ENCODE peak calls at places on chromosomes 7 and 10, in six cellular contexts. E is trophoblast cell, T is IMR-90, L is H9, Z is mesenchymal stem cell, H is H1. Y is an unnamed sample.

GRCh38 chr10:123103944-123104343 is 31.8 kb upstream of the HMX3 start:
- DNase-seq in E (no peak), T (no peak), L (peak; percentile 46), Z (no peak), H (no peak), Y (no peak)

GRCh38 chr7:77543910-77544309 is 6.8 kb downstream of the PTPN12 start:
- DNase-seq in E (no peak), T (no peak), L (no peak), Z (peak; percentile 38), H (no peak), Y (no peak)

GRCh38 chr10:115830260-115830970 is 442.6 kb downstream of the GFRA1 start:
- DNase-seq in E (no peak), T (peak; percentile 88), L (no peak), Z (peak; percentile 44), H (no peak), Y (no peak)

GRCh38 chr7:25846722-25847121 is 305.3 kb upstream of the NFE2L3 start:
- DNase-seq in E (peak; percentile 6), T (peak; percentile 79), L (no peak), Z (peak; percentile 90), H (no peak), Y (no peak)

GRCh38 chr7:36005286-36005685 is 147.8 kb upstream of the EEPD1 start:
- DNase-seq in E (no peak), T (no peak), L (no peak), Z (no peak), H (no peak), Y (no peak)

GRCh38 chr7:33903770-33904679 is 1.3 kb upstream of the BMPER start:
- DNase-seq in E (no peak), T (peak; percentile 45), L (peak; percentile 61), Z (peak; percentile 66), H (no peak), Y (peak; percentile 54)

GRCh38 chr7:138900040-138900828 is 81.0 kb downstream of the KIAA1549 start:
- DNase-seq in E (no peak), T (peak; percentile 65), L (no peak), Z (no peak), H (no peak), Y (no peak)

GRCh38 chr7:99730992-99731391 is 4.0 kb downstream of the CYP3A7 start:
- DNase-seq in E (peak; percentile 56), T (no peak), L (no peak), Z (no peak), H (no peak), Y (no peak)

GRCh38 chr10:88992945-88993537 is 2.4 kb downstream of the FAS start:
- DNase-seq in E (no peak), T (peak; percentile 54), L (no peak), Z (peak; percentile 43), H (no peak), Y (no peak)

GRCh38 chr7:127252736-127253288 is at the start of gene GRM8:
- DNase-seq in E (no peak), T (peak; percentile 22), L (peak; percentile 89), Z (peak; percentile 44), H (peak; percentile 47), Y (peak; percentile 73)

GRCh38 chr7:118312051-118312450 is 87.5 kb downstream of the ANKRD7 start:
- DNase-seq in E (no peak), T (no peak), L (no peak), Z (no peak), H (no peak), Y (no peak)

GRCh38 chr10:29688230-29688634 is 53.5 kb upstream of the SVIL start:
- DNase-seq in E (no peak), T (no peak), L (peak; percentile 79), Z (peak; percentile 48), H (peak; percentile 70), Y (peak; percentile 46)

GRCh38 chr7:99428972-99429566 is 9.5 kb downstream of the PTCD1 start:
- DNase-seq in E (no peak), T (no peak), L (no peak), Z (no peak), H (no peak), Y (no peak)

GRCh38 chr10:90227259-90227658 is 525.9 kb downstream of the KIF20B start:
- DNase-seq in E (no peak), T (peak; percentile 34), L (no peak), Z (no peak), H (no peak), Y (no peak)

GRCh38 chr10:19325581-19325980 is 277.0 kb downstream of the MALRD1 start:
- DNase-seq in E (no peak), T (peak; percentile 15), L (no peak), Z (no peak), H (no peak), Y (no peak)

GRCh38 chr7:75650671-75651070 is 88.1 kb downstream of the HIP1 start:
- DNase-seq in E (no peak), T (no peak), L (no peak), Z (no peak), H (no peak), Y (no peak)

GRCh38 chr7:21256310-21256877 is 171.5 kb upstream of the SP4 start:
- DNase-seq in E (peak; percentile 18), T (peak; percentile 38), L (no peak), Z (peak; percentile 37), H (no peak), Y (no peak)

GRCh38 chr7:25456467-25457171 is 228.3 kb upstream of the NPVF start:
- DNase-seq in E (no peak), T (no peak), L (no peak), Z (peak; percentile 14), H (no peak), Y (no peak)

GRCh38 chr10:95217476-95217875 is 23.4 kb downstream of the ACSM6 start:
- DNase-seq in E (no peak), T (peak; percentile 35), L (no peak), Z (no peak), H (no peak), Y (no peak)

GRCh38 chr10:95220539-95220938 is 26.5 kb downstream of the ACSM6 start:
- DNase-seq in E (no peak), T (no peak), L (no peak), Z (no peak), H (no peak), Y (no peak)

GRCh38 chr10:95225136-95225535 is 31.1 kb downstream of the ACSM6 start:
- DNase-seq in E (peak; percentile 46), T (no peak), L (no peak), Z (no peak), H (no peak), Y (no peak)

GRCh38 chr10:95221124-95221523 is 27.1 kb downstream of the ACSM6 start:
- DNase-seq in E (peak; percentile 29), T (peak; percentile 44), L (peak; percentile 55), Z (no peak), H (no peak), Y (no peak)
- H3K4ac ChIP-seq in E (no peak overlapping the region), T (peak overlapping the region; percentile 64), L (no peak overlapping the region), Z (no peak overlapping the region), H (no peak overlapping the region), Y (no peak overlapping the region)

GRCh38 chr7:134819401-134819800 is 40.0 kb downstream of the CALD1 start:
- DNase-seq in E (no peak), T (no peak), L (no peak), Z (peak; percentile 71), H (no peak), Y (no peak)

GRCh38 chr7:134820778-134821177 is 41.3 kb downstream of the CALD1 start:
- DNase-seq in E (no peak), T (no peak), L (no peak), Z (peak; percentile 43), H (no peak), Y (no peak)

GRCh38 chr7:134814730-134815364 is 35.4 kb downstream of the CALD1 start:
- DNase-seq in E (no peak), T (no peak), L (no peak), Z (no peak), H (no peak), Y (no peak)

GRCh38 chr7:134820295-134820694 is 40.9 kb downstream of the CALD1 start:
- DNase-seq in E (no peak), T (no peak), L (no peak), Z (peak; percentile 72), H (no peak), Y (no peak)

DNA sequence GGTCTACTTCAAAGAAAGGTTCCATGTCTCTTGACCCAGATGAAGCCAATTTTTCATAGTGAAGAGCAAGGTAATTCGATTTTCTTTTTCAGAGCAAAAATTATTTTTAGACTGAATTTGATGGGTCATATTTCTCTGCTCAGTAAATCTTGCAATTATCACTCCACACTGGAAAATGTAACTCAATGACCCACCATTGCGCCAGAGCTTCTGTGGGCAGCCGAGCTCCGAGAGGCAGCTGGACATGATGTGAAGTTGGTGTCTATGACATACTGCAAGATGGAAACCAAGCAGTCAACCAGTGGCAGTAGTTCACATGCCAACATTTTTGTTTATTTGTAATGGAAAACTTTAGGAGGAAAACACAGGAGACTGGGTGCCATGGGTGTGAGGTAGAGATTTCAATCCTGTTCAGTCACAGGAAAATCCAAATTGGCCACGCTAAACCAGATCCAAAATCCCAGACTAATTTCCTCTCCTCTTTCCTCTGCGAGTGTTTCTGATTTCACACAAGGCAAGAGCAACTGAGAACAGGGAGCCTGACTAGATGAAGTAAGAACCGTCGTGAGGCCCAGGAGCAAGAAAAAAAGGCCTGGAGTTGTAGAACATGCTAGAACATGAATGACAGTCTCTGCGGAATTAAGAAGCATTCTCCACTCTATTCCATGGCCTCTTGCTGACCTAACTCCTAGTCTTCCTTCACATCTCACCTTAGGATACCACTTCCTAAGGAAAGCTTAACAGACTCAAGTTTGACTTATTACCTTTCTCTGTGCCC is 39.3 kb downstream of the CALD1 start:
- DNase-seq in E (no peak), T (no peak), L (no peak), Z (peak; percentile 69), H (no peak), Y (no peak)
- H3K18ac ChIP-seq in E (no peak overlapping the region), T (no peak overlapping the region), L (no peak overlapping the region), Z (peak overlapping the region; percentile 96), H (no peak overlapping the region), Y (no peak overlapping the region)

GRCh38 chr7:40244226-40244625 is 109.4 kb downstream of the SUGCT start:
- DNase-seq in E (no peak), T (no peak), L (no peak), Z (no peak), H (no peak), Y (no peak)

GRCh38 chr7:40243076-40243475 is 108.3 kb downstream of the SUGCT start:
- DNase-seq in E (no peak), T (peak; percentile 12), L (no peak), Z (no peak), H (no peak), Y (no peak)

DNA sequence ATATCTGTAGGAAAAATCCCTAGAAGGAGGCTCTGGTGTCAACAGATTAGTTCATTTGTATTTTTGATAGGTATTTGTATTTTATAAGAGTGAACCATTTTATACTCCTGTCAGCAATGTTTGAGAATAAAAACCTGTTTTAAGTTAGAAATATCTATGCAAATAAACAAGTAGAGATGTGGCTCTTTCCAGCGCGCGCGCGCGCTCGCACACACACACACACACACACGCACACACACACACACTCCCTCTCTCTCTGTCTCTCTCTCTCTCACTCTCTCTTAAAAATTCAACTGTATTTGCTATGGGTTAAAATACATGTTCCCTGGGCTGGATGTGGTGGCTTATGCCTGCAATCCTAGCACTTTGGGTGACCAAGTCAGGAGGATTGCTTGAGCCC is 113.9 kb downstream of the SUGCT start:
- DNase-seq in E (no peak), T (no peak), L (no peak), Z (no peak), H (no peak), Y (no peak)
- H3K14ac ChIP-seq in E (no peak overlapping the region), T (no peak overlapping the region), L (no peak overlapping the region), Z (no peak overlapping the region), H (no peak overlapping the region), Y (no peak overlapping the region)

DNA sequence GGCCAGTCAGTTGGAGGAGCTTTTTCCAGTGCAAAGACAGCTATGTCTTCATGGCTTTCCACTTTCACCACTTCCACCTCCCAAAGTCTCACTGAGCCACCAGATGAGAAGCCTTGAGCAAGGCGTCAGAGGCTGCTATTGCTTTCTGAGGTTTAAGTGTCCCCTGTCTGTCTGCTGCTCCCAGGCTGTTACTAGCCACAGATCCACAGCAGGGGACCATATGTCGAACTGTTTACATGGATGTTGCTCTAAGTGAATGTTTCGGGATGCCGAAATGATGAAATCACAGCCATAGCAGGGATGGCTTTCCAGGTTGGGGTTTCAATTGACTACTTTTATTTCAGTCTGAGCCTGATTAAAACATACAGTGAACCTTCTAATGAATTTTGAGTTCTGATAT is 88.5 kb downstream of the AVL9 start:
- DNase-seq in E (no peak), T (peak; percentile 87), L (no peak), Z (peak; percentile 92), H (no peak), Y (no peak)
- H3K4ac ChIP-seq in E (no peak overlapping the region), T (peak overlapping the region; percentile 88), L (no peak overlapping the region), Z (no peak overlapping the region), H (no peak overlapping the region), Y (no peak overlapping the region)